ENCODE peak calls at places on chromosomes 16 and 17, in five cellular contexts. One of them, this sample, is unnamed.

GRCh38 chr17:33322063-33322462 is 29.0 kb upstream of the ASIC2 start:
- DNase-seq in heart left ventricle: no peak
- DNase-seq in AG04449: no peak
- DNase-seq in fibroblast of pulmonary artery: no peak
- DNase-seq in body of pancreas: no peak
- DNase-seq in this sample: no peak

GRCh38 chr17:44522883-44523671 is 19.9 kb upstream of the GPATCH8 start:
- DNase-seq in fibroblast of pulmonary artery: peak; percentile 78
- DNase-seq in AG04449: no peak
- DNase-seq in heart left ventricle: peak; percentile 48
- DNase-seq in body of pancreas: peak; percentile 80
- DNase-seq in this sample: peak; percentile 30

GRCh38 chr16:81293909-81294802 is 20.6 kb upstream of the GAN start:
- DNase-seq in AG04449: no peak
- DNase-seq in fibroblast of pulmonary artery: peak; percentile 33
- DNase-seq in heart left ventricle: no peak
- DNase-seq in body of pancreas: no peak
- DNase-seq in this sample: no peak

GRCh38 chr17:12859520-12859919 is 70.2 kb downstream of the ARHGAP44 start:
- DNase-seq in fibroblast of pulmonary artery: peak; percentile 3
- DNase-seq in body of pancreas: no peak
- DNase-seq in heart left ventricle: no peak
- DNase-seq in AG04449: no peak
- DNase-seq in this sample: peak; percentile 36

GRCh38 chr17:60315650-60316049 is 76.3 kb downstream of the USP32 start:
- DNase-seq in fibroblast of pulmonary artery: no peak
- DNase-seq in heart left ventricle: no peak
- DNase-seq in AG04449: no peak
- DNase-seq in body of pancreas: no peak
- DNase-seq in this sample: no peak

GRCh38 chr17:19000531-19001011 is 4.0 kb downstream of the FAM83G start:
- DNase-seq in body of pancreas: no peak
- DNase-seq in AG04449: no peak
- DNase-seq in heart left ventricle: no peak
- DNase-seq in fibroblast of pulmonary artery: peak; percentile 68
- DNase-seq in this sample: no peak

GRCh38 chr16:56424791-56425438 is 430 bp downstream of the AMFR start:
- DNase-seq in body of pancreas: peak; percentile 33
- DNase-seq in AG04449: no peak
- DNase-seq in heart left ventricle: peak; percentile 47
- DNase-seq in fibroblast of pulmonary artery: no peak
- DNase-seq in this sample: peak; percentile 8

GRCh38 chr17:63406689-63407330 is 39.3 kb downstream of the CYB561 start:
- DNase-seq in body of pancreas: peak; percentile 81
- DNase-seq in AG04449: peak; percentile 62
- DNase-seq in heart left ventricle: peak; percentile 77
- DNase-seq in fibroblast of pulmonary artery: peak; percentile 95
- DNase-seq in this sample: peak; percentile 85

GRCh38 chr17:80221401-80221800 is 1.2 kb downstream of the SLC26A11 start:
- DNase-seq in fibroblast of pulmonary artery: no peak
- DNase-seq in heart left ventricle: no peak
- DNase-seq in AG04449: no peak
- DNase-seq in body of pancreas: no peak
- DNase-seq in this sample: no peak
- H3K4me3 ChIP-seq in fibroblast of pulmonary artery: peak overlapping the region; percentile 86
- H3K4me3 ChIP-seq in heart left ventricle: peak overlapping the region; percentile 95
- H3K4me3 ChIP-seq in AG04449: peak overlapping the region; percentile 78
- H3K4me3 ChIP-seq in body of pancreas: no peak overlapping the region
- H3K4me3 ChIP-seq in this sample: peak overlapping the region; percentile 96

DNA sequence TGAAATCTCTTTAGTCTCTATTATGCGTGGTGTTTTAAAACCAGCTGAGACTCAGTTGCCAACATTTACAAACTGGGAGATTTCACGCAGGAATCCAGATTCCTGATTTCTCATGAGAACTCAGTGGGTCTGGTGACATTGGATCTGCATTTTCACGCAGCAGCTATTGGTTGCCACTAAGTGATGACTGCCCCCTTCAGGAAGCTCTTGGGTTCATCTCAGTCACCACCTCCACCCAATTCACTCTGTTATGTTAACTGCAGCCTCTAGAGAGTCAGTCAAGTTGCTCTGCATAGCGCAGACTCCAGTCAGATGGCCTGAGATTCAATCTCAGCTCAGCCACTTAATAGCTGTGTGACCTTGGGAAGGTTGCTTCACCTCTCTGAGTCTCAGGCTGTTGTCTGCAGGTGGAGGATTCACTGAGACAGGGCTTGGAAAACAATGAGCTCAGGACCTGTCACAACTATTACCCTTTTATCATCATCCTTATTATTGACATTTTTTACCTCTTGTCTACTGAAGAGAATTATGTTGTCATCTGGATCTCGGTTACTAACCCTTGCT is 6.4 kb downstream of the SHISA9 start:
- DNase-seq in body of pancreas: no peak
- DNase-seq in fibroblast of pulmonary artery: no peak
- DNase-seq in AG04449: no peak
- DNase-seq in heart left ventricle: no peak
- DNase-seq in this sample: no peak
- TF ChIP-seq CTCF in body of pancreas: no peak
- TF ChIP-seq CTCF in fibroblast of pulmonary artery: no peak
- TF ChIP-seq CTCF in AG04449: no peak
- TF ChIP-seq CTCF in heart left ventricle: no peak
- TF ChIP-seq CTCF in this sample: no peak

DNA sequence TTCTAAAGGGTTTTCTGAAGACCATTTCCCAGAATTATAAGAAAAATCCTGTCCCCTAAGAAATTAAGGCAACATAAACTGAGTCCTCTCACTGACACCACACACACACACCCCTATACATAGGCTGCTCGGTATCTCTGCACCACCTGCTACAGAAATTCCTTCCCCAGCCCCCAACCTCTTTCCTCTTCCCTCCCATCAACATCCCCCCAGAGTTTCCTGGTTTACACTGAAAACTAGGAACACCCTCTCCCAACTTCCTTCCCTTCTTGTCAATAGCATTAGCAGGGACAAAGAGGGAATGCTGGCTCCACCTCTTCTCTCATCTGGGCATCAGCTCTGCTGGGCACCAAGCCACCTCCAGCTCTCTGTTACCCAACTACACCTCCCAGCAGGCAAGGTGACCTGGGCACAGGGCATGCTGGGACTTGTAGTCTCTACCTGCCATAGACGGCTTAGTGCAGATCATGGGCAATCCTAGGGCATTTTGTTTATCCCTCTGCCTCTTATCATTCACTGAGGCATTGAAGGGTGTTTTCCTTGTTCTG is 15.7 kb downstream of the CAVIN1 start:
- DNase-seq in body of pancreas: peak; percentile 92
- DNase-seq in fibroblast of pulmonary artery: peak; percentile 84
- DNase-seq in AG04449: no peak
- DNase-seq in heart left ventricle: peak; percentile 89
- DNase-seq in this sample: peak; percentile 96
- H3K4me3 ChIP-seq in body of pancreas: no peak overlapping the region
- H3K4me3 ChIP-seq in fibroblast of pulmonary artery: no peak overlapping the region
- H3K4me3 ChIP-seq in AG04449: no peak overlapping the region
- H3K4me3 ChIP-seq in heart left ventricle: peak overlapping the region; percentile 37
- H3K4me3 ChIP-seq in this sample: no peak overlapping the region

GRCh38 chr17:82043507-82043906 is 6.0 kb upstream of the DCXR start:
- DNase-seq in fibroblast of pulmonary artery: no peak
- DNase-seq in body of pancreas: no peak
- DNase-seq in AG04449: no peak
- DNase-seq in heart left ventricle: no peak
- DNase-seq in this sample: no peak
- TF ChIP-seq CTCF in fibroblast of pulmonary artery: no peak
- TF ChIP-seq CTCF in body of pancreas: no peak
- TF ChIP-seq CTCF in AG04449: no peak
- TF ChIP-seq CTCF in heart left ventricle: no peak
- TF ChIP-seq CTCF in this sample: no peak

This sample was measured in prostate gland.